ENCODE peak calls at places on chromosome 22, in four cellular contexts. V is CD8-positive, alpha-beta memory T cell; U is brain microvascular endothelial cell; X is stomach. B is an unnamed sample.

GRCh38 chr22:50045211-50046018 is 12.7 kb downstream of the TTLL8 start:
- DNase-seq in V (no peak), U (no peak), X (no peak), B (no peak)

GRCh38 chr22:23179381-23180294 is 671 bp upstream of the BCR start:
- DNase-seq in V (no peak), X (peak), U (no peak), B (no peak)

GRCh38 chr22:17281026-17281809 is 62.0 kb upstream of the ADA2 start:
- DNase-seq in U (no peak), X (no peak), V (no peak), B (no peak)

GRCh38 chr22:49853981-49854791 is 542 bp downstream of the ZBED4 start:
- DNase-seq in V (no peak), U (peak), X (no peak), B (no peak)

GRCh38 chr22:27385261-27385998 is 416.1 kb downstream of the MN1 start:
- DNase-seq in V (no peak), X (no peak), U (no peak), B (no peak)

GRCh38 chr22:49992921-49993648 is 19.5 kb downstream of the IL17REL start:
- DNase-seq in U (peak), V (peak), X (peak), B (no peak)

GRCh38 chr22:35839811-35840739 is 122.4 kb downstream of the APOL5 start:
- DNase-seq in U (peak), X (peak), V (no peak), B (no peak)

GRCh38 chr22:28981818-28982499 is 79.7 kb downstream of the C22orf31 start:
- DNase-seq in U (no peak), V (no peak), X (no peak), B (no peak)

GRCh38 chr22:31625257-31625640 is 36.8 kb downstream of the PISD start:
- DNase-seq in X (no peak), U (no peak), V (no peak), B (no peak)
- H3K4me3 ChIP-seq in X (peak), U (peak), V (no peak), B (no peak)

GRCh38 chr22:30202531-30203006 is 44.0 kb downstream of the LIF start:
- DNase-seq in X (peak), V (no peak), U (no peak), B (no peak)

GRCh38 chr22:30204015-30204741 is 42.4 kb downstream of the LIF start:
- DNase-seq in V (no peak), X (peak), U (no peak), B (no peak)

GRCh38 chr22:30206964-30207363 is 39.6 kb downstream of the LIF start:
- DNase-seq in V (no peak), X (peak), U (peak), B (no peak)

GRCh38 chr22:30205281-30206115 is 41.1 kb downstream of the LIF start:
- DNase-seq in X (peak), V (no peak), U (peak), B (no peak)

GRCh38 chr22:30204742-30205111 is 41.8 kb downstream of the LIF start:
- DNase-seq in X (peak), U (no peak), V (no peak), B (no peak)
- H3K27ac ChIP-seq in X (peak), U (peak), V (no peak), B (no peak)

GRCh38 chr22:41237707-41238569 is 2.8 kb downstream of the CHADL start:
- DNase-seq in X (peak), U (no peak), V (peak), B (peak)

GRCh38 chr22:41237036-41237706 is 3.6 kb downstream of the CHADL start:
- DNase-seq in X (no peak), U (no peak), V (no peak), B (no peak)

GRCh38 chr22:41240377-41241132 is at the start of gene CHADL:
- DNase-seq in U (no peak), V (no peak), X (no peak), B (no peak)

GRCh38 chr22:41239443-41240128 is 1.1 kb downstream of the CHADL start:
- DNase-seq in V (no peak), U (no peak), X (no peak), B (no peak)

GRCh38 chr22:41238570-41239442 is 1.9 kb downstream of the CHADL start:
- DNase-seq in U (no peak), V (no peak), X (peak), B (no peak)
- H3K4me3 ChIP-seq in U (no peak), V (no peak), X (peak), B (no peak)

GRCh38 chr22:42792909-42793847 is 63.9 kb downstream of the ARFGAP3 start:
- DNase-seq in V (no peak), U (no peak), X (peak), B (no peak)

GRCh38 chr22:42793848-42794405 is 63.1 kb downstream of the ARFGAP3 start:
- DNase-seq in V (no peak), U (no peak), X (no peak), B (no peak)

GRCh38 chr22:42792453-42792908 is 64.6 kb downstream of the ARFGAP3 start:
- DNase-seq in U (no peak), X (no peak), V (no peak), B (no peak)

GRCh38 chr22:42794551-42795510 is 62.2 kb downstream of the ARFGAP3 start:
- DNase-seq in V (no peak), X (peak), U (no peak), B (no peak)

GRCh38 chr22:42791721-42792452 is 65.2 kb downstream of the ARFGAP3 start:
- DNase-seq in X (no peak), U (no peak), V (no peak), B (no peak)
- H3K27ac ChIP-seq in X (peak), U (no peak), V (no peak), B (no peak)

GRCh38 chr22:30542811-30543188 is 3.7 kb downstream of the SEC14L6 start:
- DNase-seq in X (no peak), V (no peak), U (no peak), B (no peak)
- H3K4me3 ChIP-seq in X (peak), V (no peak), U (no peak), B (no peak)

GRCh38 chr22:31091106-31091975 is 10.2 kb downstream of the SMTN start:
- DNase-seq in U (no peak), V (no peak), X (no peak), B (no peak)
- H3K27ac ChIP-seq in U (no peak), V (no peak), X (peak), B (no peak)

DNA sequence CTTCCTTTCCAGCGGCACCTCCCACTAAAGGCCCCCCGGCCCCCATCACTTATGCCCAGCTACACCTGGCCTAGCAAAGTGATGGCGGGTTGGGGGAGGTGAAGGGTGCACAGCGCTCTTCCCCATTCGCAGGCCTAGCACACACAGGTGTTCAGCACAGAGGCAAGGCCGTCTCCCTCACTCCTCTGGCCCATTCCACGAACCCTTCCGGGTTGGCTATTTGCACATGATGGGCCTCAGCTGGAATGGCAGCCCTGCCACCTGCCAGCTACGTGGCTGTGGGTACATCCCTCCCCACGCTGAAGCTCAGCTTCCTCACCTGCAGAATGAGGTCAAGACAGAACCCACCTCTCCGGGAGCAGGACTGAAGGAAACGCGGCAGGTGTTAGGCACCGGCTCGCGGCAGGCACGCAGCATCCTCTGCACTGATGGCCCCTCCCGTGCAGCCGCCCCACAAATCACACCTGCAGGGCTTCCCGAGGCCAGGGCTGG is 4.8 kb downstream of the KIAA0930 start:
- DNase-seq in V (no peak), U (no peak), X (no peak), B (no peak)
- H3K4me3 ChIP-seq in V (no peak), U (no peak), X (peak), B (no peak)

GRCh38 chr22:24414984-24415945 is 12.1 kb upstream of the ADORA2A start:
- DNase-seq in U (no peak), X (no peak), V (no peak), B (no peak)
- H3K27ac ChIP-seq in U (no peak), X (no peak), V (no peak), B (no peak)

B was measured in effector memory CD4-positive, alpha-beta T cell.